ENCODE peak calls at places on chromosomes 13 and 19, in five cellular contexts. A, R, C, G and H are unnamed samples.

GRCh38 chr13:27177852-27178251 is 6.2 kb upstream of the USP12 start:
- DNase-seq in A (no peak), G (no peak), R (no peak), C (no peak), H (no peak)

GRCh38 chr19:13831560-13832056 is 36.4 kb downstream of the ZSWIM4 start:
- DNase-seq in C (no peak), G (no peak), A (no peak), R (no peak), H (no peak)

GRCh38 chr13:72953391-72953960 is 105.3 kb upstream of the KLF5 start:
- DNase-seq in C (no peak), R (peak), A (no peak), G (no peak), H (no peak)

GRCh38 chr19:7869910-7870511 is 4.2 kb downstream of the PRR36 start:
- DNase-seq in G (peak), A (peak), R (peak), C (peak), H (peak)

GRCh38 chr19:19361075-19361594 is 40.5 kb downstream of the MAU2 start:
- DNase-seq in R (peak), C (peak), G (peak), A (peak), H (peak)

GRCh38 chr19:9705836-9706235 is 30.9 kb upstream of the ZNF562 start:
- DNase-seq in C (no peak), A (no peak), G (no peak), R (no peak), H (no peak)

GRCh38 chr19:50705422-50706019 is 14.1 kb downstream of the SHANK1 start:
- DNase-seq in G (no peak), C (no peak), A (no peak), R (no peak), H (no peak)

GRCh38 chr13:112842343-112842856 is 126.6 kb upstream of the MCF2L start:
- DNase-seq in A (no peak), G (no peak), C (peak), R (no peak), H (no peak)

GRCh38 chr13:27139565-27139964 is 32.0 kb downstream of the USP12 start:
- DNase-seq in G (no peak), A (no peak), C (no peak), R (no peak), H (no peak)

GRCh38 chr19:39631178-39631577 is 24.5 kb upstream of the LGALS16 start:
- DNase-seq in C (no peak), A (no peak), G (no peak), R (no peak), H (no peak)